ENCODE peak calls at places on chromosome X, in six cellular contexts. V is left ventricle myocardium inferior, K is mucosa of descending colon, Q is GM20000, M is ELR, E is AG10803. Y is an unnamed sample.

GRCh38 chrX:40440841-40441240 is 139.9 kb upstream of the ATP6AP2 start:
- DNase-seq in V (no peak), K (no peak), Q (no peak), M (no peak), E (peak), Y (no peak)

GRCh38 chrX:86910602-86911311 is 606.8 kb upstream of the KLHL4 start:
- DNase-seq in V (no peak), K (no peak), Q (no peak), M (no peak), E (no peak), Y (no peak)

GRCh38 chrX:85836868-85837267 is 210.5 kb downstream of the CHM start:
- DNase-seq in V (no peak), K (no peak), Q (no peak), M (no peak), E (peak), Y (peak)

GRCh38 chrX:53093177-53093655 is 726 bp upstream of the KANTR start:
- DNase-seq in V (peak), K (peak), Q (peak), M (peak), E (peak), Y (peak)

GRCh38 chrX:49155243-49155899 is 7.2 kb upstream of the MAGIX start:
- DNase-seq in V (no peak), K (no peak), Q (peak), M (peak), E (peak), Y (peak)

GRCh38 chrX:114532093-114532805 is 51.6 kb upstream of the HTR2C start:
- DNase-seq in V (no peak), K (no peak), Q (no peak), M (no peak), E (no peak), Y (no peak)

GRCh38 chrX:18938710-18939109 is 45.2 kb downstream of the PHKA2 start:
- DNase-seq in V (no peak), K (no peak), Q (no peak), M (no peak), E (no peak), Y (no peak)

GRCh38 chrX:20620301-20620700 is 353.6 kb upstream of the RPS6KA3 start:
- DNase-seq in V (no peak), K (no peak), Q (no peak), M (peak), E (peak), Y (no peak)

GRCh38 chrX:120087289-120088017 is 10.0 kb upstream of the RHOXF2B start:
- DNase-seq in V (no peak), K (no peak), Q (no peak), M (no peak), E (no peak), Y (no peak)

GRCh38 chrX:10633722-10634121 is 13.3 kb upstream of the MID1 start:
- DNase-seq in V (peak), K (no peak), Q (no peak), M (peak), E (peak), Y (peak)

GRCh38 chrX:143634701-143635442 is 1.0 kb downstream of the SLITRK4 start:
- DNase-seq in V (no peak), K (no peak), Q (no peak), M (no peak), E (no peak), Y (peak)

GRCh38 chrX:118208476-118208875 is 91.9 kb upstream of the KLHL13 start:
- DNase-seq in V (no peak), K (no peak), Q (no peak), M (no peak), E (no peak), Y (no peak)

Y was measured in adrenal gland.